ENCODE peak calls at places on chromosomes 13 and 19, in five cellular contexts. One of them, this sample, is unnamed.

GRCh38 chr13:80084086-80084676 is 256.7 kb downstream of the SPRY2 start:
- DNase-seq in tibial nerve: no peak
- DNase-seq in fibroblast of mammary gland: peak; percentile 98
- DNase-seq in OCI-LY7: no peak
- DNase-seq in psoas muscle: no peak
- DNase-seq in this sample: peak; percentile 86

GRCh38 chr13:43431279-43431678 is 355.5 kb downstream of the ENOX1 start:
- DNase-seq in tibial nerve: no peak
- DNase-seq in psoas muscle: no peak
- DNase-seq in OCI-LY7: no peak
- DNase-seq in fibroblast of mammary gland: peak; percentile 23
- DNase-seq in this sample: peak; percentile 75

GRCh38 chr13:73809561-73809960 is 324.6 kb downstream of the KLF12 start:
- DNase-seq in tibial nerve: no peak
- DNase-seq in psoas muscle: no peak
- DNase-seq in OCI-LY7: no peak
- DNase-seq in fibroblast of mammary gland: peak; percentile 44
- DNase-seq in this sample: peak; percentile 36

GRCh38 chr13:32209670-32210069 is 105.5 kb downstream of the ZAR1L start:
- DNase-seq in fibroblast of mammary gland: peak; percentile 30
- DNase-seq in OCI-LY7: no peak
- DNase-seq in psoas muscle: no peak
- DNase-seq in tibial nerve: no peak
- DNase-seq in this sample: no peak

GRCh38 chr13:60990032-60990733 is 425.5 kb downstream of the PCDH20 start:
- DNase-seq in psoas muscle: no peak
- DNase-seq in fibroblast of mammary gland: no peak
- DNase-seq in OCI-LY7: peak; percentile 1
- DNase-seq in tibial nerve: no peak
- DNase-seq in this sample: peak; percentile 42

GRCh38 chr13:113426591-113426986 is 26.7 kb downstream of the ADPRHL1 start:
- DNase-seq in psoas muscle: no peak
- DNase-seq in OCI-LY7: no peak
- DNase-seq in fibroblast of mammary gland: no peak
- DNase-seq in tibial nerve: no peak
- DNase-seq in this sample: no peak

GRCh38 chr19:4524808-4525562 is 6.7 kb upstream of the PLIN4 start:
- DNase-seq in psoas muscle: peak; percentile 69
- DNase-seq in tibial nerve: peak; percentile 63
- DNase-seq in fibroblast of mammary gland: peak; percentile 46
- DNase-seq in OCI-LY7: peak; percentile 45
- DNase-seq in this sample: peak; percentile 60

GRCh38 chr19:14394167-14394566 is 12.9 kb downstream of the ADGRE5 start:
- DNase-seq in fibroblast of mammary gland: no peak
- DNase-seq in OCI-LY7: no peak
- DNase-seq in psoas muscle: no peak
- DNase-seq in tibial nerve: no peak
- DNase-seq in this sample: no peak

GRCh38 chr19:54257116-54257480 is at the start of gene LILRB5:
- DNase-seq in fibroblast of mammary gland: no peak
- DNase-seq in psoas muscle: no peak
- DNase-seq in OCI-LY7: no peak
- DNase-seq in tibial nerve: no peak
- DNase-seq in this sample: no peak

GRCh38 chr13:71770710-71771109 is 96.3 kb downstream of the DACH1 start:
- DNase-seq in tibial nerve: no peak
- DNase-seq in psoas muscle: no peak
- DNase-seq in OCI-LY7: no peak
- DNase-seq in fibroblast of mammary gland: no peak
- DNase-seq in this sample: no peak

GRCh38 chr13:111590796-111591195 is 270.4 kb downstream of the TEX29 start:
- DNase-seq in psoas muscle: no peak
- DNase-seq in tibial nerve: no peak
- DNase-seq in OCI-LY7: no peak
- DNase-seq in fibroblast of mammary gland: no peak
- DNase-seq in this sample: no peak

GRCh38 chr19:52673014-52673413 is 34.9 kb upstream of the ZNF83 start:
- DNase-seq in tibial nerve: no peak
- DNase-seq in fibroblast of mammary gland: no peak
- DNase-seq in psoas muscle: no peak
- DNase-seq in OCI-LY7: no peak
- DNase-seq in this sample: no peak

GRCh38 chr19:46471116-46471733 is at the start of gene PNMA8A:
- DNase-seq in fibroblast of mammary gland: peak; percentile 71
- DNase-seq in OCI-LY7: no peak
- DNase-seq in psoas muscle: peak; percentile 83
- DNase-seq in tibial nerve: no peak
- DNase-seq in this sample: peak; percentile 28

GRCh38 chr13:101123028-101123427 is 293.3 kb downstream of the NALCN start:
- DNase-seq in tibial nerve: no peak
- DNase-seq in OCI-LY7: no peak
- DNase-seq in psoas muscle: no peak
- DNase-seq in fibroblast of mammary gland: no peak
- DNase-seq in this sample: no peak

GRCh38 chr13:98740131-98740530 is 12.3 kb downstream of the SLC15A1 start:
- DNase-seq in fibroblast of mammary gland: no peak
- DNase-seq in OCI-LY7: no peak
- DNase-seq in tibial nerve: no peak
- DNase-seq in psoas muscle: no peak
- DNase-seq in this sample: no peak

GRCh38 chr19:34601071-34601470 is 75.9 kb downstream of the SCGB2B2 start:
- DNase-seq in fibroblast of mammary gland: no peak
- DNase-seq in tibial nerve: no peak
- DNase-seq in psoas muscle: no peak
- DNase-seq in OCI-LY7: no peak
- DNase-seq in this sample: no peak

GRCh38 chr13:77774181-77774580 is 76.7 kb downstream of the SLAIN1 start:
- DNase-seq in fibroblast of mammary gland: no peak
- DNase-seq in psoas muscle: no peak
- DNase-seq in OCI-LY7: no peak
- DNase-seq in tibial nerve: no peak
- DNase-seq in this sample: no peak

GRCh38 chr13:77781804-77782203 is 84.3 kb downstream of the SLAIN1 start:
- DNase-seq in OCI-LY7: no peak
- DNase-seq in tibial nerve: no peak
- DNase-seq in psoas muscle: no peak
- DNase-seq in fibroblast of mammary gland: no peak
- DNase-seq in this sample: no peak

GRCh38 chr13:77779461-77780272 is 82.2 kb downstream of the SLAIN1 start:
- DNase-seq in psoas muscle: no peak
- DNase-seq in tibial nerve: peak; percentile 66
- DNase-seq in OCI-LY7: peak; percentile 59
- DNase-seq in fibroblast of mammary gland: peak; percentile 86
- DNase-seq in this sample: peak; percentile 63

DNA sequence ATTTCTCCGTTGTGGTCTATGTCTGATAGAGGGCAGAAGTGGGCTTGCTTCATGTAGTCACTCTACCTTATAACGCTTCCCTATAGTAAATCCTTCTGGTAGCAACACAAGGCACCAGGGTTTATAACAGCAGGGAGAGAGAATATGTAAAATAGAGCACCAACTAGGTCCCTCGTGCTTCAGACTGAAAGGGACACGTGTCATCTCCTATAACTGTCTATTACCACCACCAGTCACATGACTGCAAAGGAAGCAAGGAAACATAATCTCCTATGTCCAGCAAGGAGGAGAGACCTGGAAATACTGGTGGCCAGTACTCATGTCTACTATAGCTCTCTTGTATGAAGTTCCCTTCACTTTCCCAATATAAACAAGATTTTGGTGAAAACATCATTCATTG is 79.2 kb downstream of the SLAIN1 start:
- DNase-seq in tibial nerve: no peak
- DNase-seq in psoas muscle: no peak
- DNase-seq in OCI-LY7: no peak
- DNase-seq in fibroblast of mammary gland: no peak
- DNase-seq in this sample: no peak
- TF ChIP-seq CTCF in tibial nerve: no peak
- TF ChIP-seq CTCF in psoas muscle: no peak
- TF ChIP-seq CTCF in OCI-LY7: no peak
- TF ChIP-seq CTCF in fibroblast of mammary gland: no peak
- TF ChIP-seq CTCF in this sample: no peak

GRCh38 chr19:41362143-41362847 is 1.7 kb downstream of the B9D2 start:
- DNase-seq in tibial nerve: no peak
- DNase-seq in fibroblast of mammary gland: no peak
- DNase-seq in psoas muscle: no peak
- DNase-seq in OCI-LY7: no peak
- DNase-seq in this sample: no peak

GRCh38 chr19:41363371-41363752 is 587 bp downstream of the B9D2 start:
- DNase-seq in tibial nerve: no peak
- DNase-seq in fibroblast of mammary gland: no peak
- DNase-seq in psoas muscle: no peak
- DNase-seq in OCI-LY7: no peak
- DNase-seq in this sample: no peak

GRCh38 chr19:41356984-41357739 is 3.4 kb upstream of the TGFB1 start:
- DNase-seq in tibial nerve: no peak
- DNase-seq in psoas muscle: no peak
- DNase-seq in fibroblast of mammary gland: no peak
- DNase-seq in OCI-LY7: no peak
- DNase-seq in this sample: no peak

GRCh38 chr19:41357746-41358145 is 4.0 kb upstream of the TGFB1 start:
- DNase-seq in tibial nerve: no peak
- DNase-seq in fibroblast of mammary gland: no peak
- DNase-seq in psoas muscle: no peak
- DNase-seq in OCI-LY7: no peak
- DNase-seq in this sample: no peak

GRCh38 chr19:41359741-41360140 is 4.2 kb downstream of the B9D2 start:
- DNase-seq in tibial nerve: no peak
- DNase-seq in OCI-LY7: no peak
- DNase-seq in psoas muscle: no peak
- DNase-seq in fibroblast of mammary gland: no peak
- DNase-seq in this sample: no peak
- TF ChIP-seq CTCF in tibial nerve: no peak
- TF ChIP-seq CTCF in OCI-LY7: no peak
- TF ChIP-seq CTCF in psoas muscle: no peak
- TF ChIP-seq CTCF in fibroblast of mammary gland: no peak
- TF ChIP-seq CTCF in this sample: no peak

GRCh38 chr19:1370579-1371361 is 12.9 kb upstream of the NDUFS7 start:
- DNase-seq in fibroblast of mammary gland: no peak
- DNase-seq in tibial nerve: no peak
- DNase-seq in psoas muscle: no peak
- DNase-seq in OCI-LY7: no peak
- DNase-seq in this sample: no peak

GRCh38 chr19:1366899-1367870 is 16.5 kb upstream of the NDUFS7 start:
- DNase-seq in psoas muscle: no peak
- DNase-seq in fibroblast of mammary gland: no peak
- DNase-seq in tibial nerve: no peak
- DNase-seq in OCI-LY7: no peak
- DNase-seq in this sample: no peak

GRCh38 chr19:1365964-1366695 is 17.6 kb upstream of the NDUFS7 start:
- DNase-seq in OCI-LY7: no peak
- DNase-seq in fibroblast of mammary gland: no peak
- DNase-seq in psoas muscle: no peak
- DNase-seq in tibial nerve: no peak
- DNase-seq in this sample: no peak

GRCh38 chr19:1373042-1373533 is 10.6 kb upstream of the NDUFS7 start:
- DNase-seq in OCI-LY7: no peak
- DNase-seq in psoas muscle: no peak
- DNase-seq in tibial nerve: no peak
- DNase-seq in fibroblast of mammary gland: no peak
- DNase-seq in this sample: no peak

GRCh38 chr19:1369214-1369805 is 14.4 kb upstream of the NDUFS7 start:
- DNase-seq in OCI-LY7: no peak
- DNase-seq in tibial nerve: no peak
- DNase-seq in fibroblast of mammary gland: no peak
- DNase-seq in psoas muscle: no peak
- DNase-seq in this sample: no peak
- TF ChIP-seq CTCF in OCI-LY7: no peak
- TF ChIP-seq CTCF in tibial nerve: no peak
- TF ChIP-seq CTCF in fibroblast of mammary gland: no peak
- TF ChIP-seq CTCF in psoas muscle: no peak
- TF ChIP-seq CTCF in this sample: no peak

GRCh38 chr13:76020421-76020955 is 384.4 kb downstream of the LMO7 start:
- DNase-seq in tibial nerve: no peak
- DNase-seq in OCI-LY7: no peak
- DNase-seq in fibroblast of mammary gland: no peak
- DNase-seq in psoas muscle: no peak
- DNase-seq in this sample: no peak

GRCh38 chr13:76023644-76024043 is 387.5 kb downstream of the LMO7 start:
- DNase-seq in psoas muscle: no peak
- DNase-seq in fibroblast of mammary gland: no peak
- DNase-seq in tibial nerve: no peak
- DNase-seq in OCI-LY7: no peak
- DNase-seq in this sample: peak; percentile 31

GRCh38 chr13:76017861-76018556 is 381.9 kb downstream of the LMO7 start:
- DNase-seq in fibroblast of mammary gland: no peak
- DNase-seq in OCI-LY7: no peak
- DNase-seq in tibial nerve: no peak
- DNase-seq in psoas muscle: no peak
- DNase-seq in this sample: no peak

GRCh38 chr13:76016799-76017198 is 380.7 kb downstream of the LMO7 start:
- DNase-seq in OCI-LY7: peak; percentile 11
- DNase-seq in tibial nerve: no peak
- DNase-seq in psoas muscle: no peak
- DNase-seq in fibroblast of mammary gland: peak; percentile 53
- DNase-seq in this sample: peak; percentile 62

GRCh38 chr13:76019421-76020044 is 383.4 kb downstream of the LMO7 start:
- DNase-seq in fibroblast of mammary gland: peak; percentile 17
- DNase-seq in tibial nerve: no peak
- DNase-seq in psoas muscle: no peak
- DNase-seq in OCI-LY7: peak; percentile 4
- DNase-seq in this sample: peak; percentile 11
- TF ChIP-seq CTCF in fibroblast of mammary gland: peak; percentile 21
- TF ChIP-seq CTCF in tibial nerve: peak; percentile 15
- TF ChIP-seq CTCF in psoas muscle: no peak
- TF ChIP-seq CTCF in OCI-LY7: peak; percentile 57
- TF ChIP-seq CTCF in this sample: peak; percentile 9

GRCh38 chr13:45391926-45392325 is 26.2 kb downstream of the SLC25A30 start:
- DNase-seq in psoas muscle: no peak
- DNase-seq in tibial nerve: no peak
- DNase-seq in fibroblast of mammary gland: no peak
- DNase-seq in OCI-LY7: no peak
- DNase-seq in this sample: no peak

GRCh38 chr13:45396548-45397095 is 21.6 kb downstream of the SLC25A30 start:
- DNase-seq in OCI-LY7: no peak
- DNase-seq in fibroblast of mammary gland: no peak
- DNase-seq in tibial nerve: no peak
- DNase-seq in psoas muscle: no peak
- DNase-seq in this sample: no peak

GRCh38 chr13:45392811-45393210 is 25.4 kb downstream of the SLC25A30 start:
- DNase-seq in psoas muscle: no peak
- DNase-seq in fibroblast of mammary gland: no peak
- DNase-seq in OCI-LY7: no peak
- DNase-seq in tibial nerve: no peak
- DNase-seq in this sample: no peak

GRCh38 chr13:45398862-45399261 is 19.3 kb downstream of the SLC25A30 start:
- DNase-seq in tibial nerve: no peak
- DNase-seq in OCI-LY7: no peak
- DNase-seq in fibroblast of mammary gland: no peak
- DNase-seq in psoas muscle: no peak
- DNase-seq in this sample: no peak

GRCh38 chr13:45393941-45394570 is 24.1 kb downstream of the SLC25A30 start:
- DNase-seq in psoas muscle: no peak
- DNase-seq in fibroblast of mammary gland: peak; percentile 63
- DNase-seq in OCI-LY7: peak; percentile 54
- DNase-seq in tibial nerve: no peak
- DNase-seq in this sample: peak; percentile 74
- TF ChIP-seq CTCF in psoas muscle: peak; percentile 62
- TF ChIP-seq CTCF in fibroblast of mammary gland: peak; percentile 73
- TF ChIP-seq CTCF in OCI-LY7: peak; percentile 75
- TF ChIP-seq CTCF in tibial nerve: peak; percentile 54
- TF ChIP-seq CTCF in this sample: peak; percentile 71